ENCODE peak calls at places on chromosomes 7 and 10, in six cellular contexts. N, K, T, S, F and X are unnamed samples.

GRCh38 chr7:142506601-142507000 is 242.7 kb upstream of the PRSS1 start:
- DNase-seq in N (no peak), F (no peak), S (no peak), K (no peak), T (no peak), X (no peak)

GRCh38 chr10:124928084-124928483 is 13.8 kb upstream of the ZRANB1 start:
- DNase-seq in S (no peak), T (no peak), K (no peak), F (no peak), N (no peak), X (no peak)

GRCh38 chr10:114751856-114752255 is 69.7 kb upstream of the FHIP2A start:
- DNase-seq in S (no peak), F (no peak), T (no peak), N (peak; percentile 32), K (no peak), X (no peak)

GRCh38 chr7:2641406-2642393 is 9.9 kb downstream of the TTYH3 start:
- DNase-seq in N (peak; percentile 99), T (peak; percentile 86), K (no peak), S (peak; percentile 66), F (peak; percentile 71), X (peak; percentile 11)

GRCh38 chr7:112889834-112890438 is 99.7 kb upstream of the TMEM168 start:
- DNase-seq in K (no peak), T (no peak), F (no peak), S (no peak), N (no peak), X (no peak)

GRCh38 chr10:111030042-111030750 is 46.6 kb upstream of the ADRA2A start:
- DNase-seq in T (no peak), K (no peak), F (no peak), N (no peak), S (no peak), X (peak; percentile 8)

GRCh38 chr10:42962120-42962901 is 114.6 kb upstream of the RET start:
- DNase-seq in F (no peak), K (no peak), N (peak; percentile 30), T (no peak), S (no peak), X (no peak)

GRCh38 chr10:80684217-80684616 is 146.5 kb downstream of the SH2D4B start:
- DNase-seq in F (no peak), K (peak; percentile 82), T (no peak), S (peak; percentile 24), N (no peak), X (peak; percentile 44)

GRCh38 chr10:69344591-69345244 is 66.4 kb downstream of the HK1 start:
- DNase-seq in T (peak; percentile 59), N (no peak), F (no peak), K (no peak), S (no peak), X (no peak)

GRCh38 chr7:2863461-2864066 is 19.5 kb upstream of the GNA12 start:
- DNase-seq in T (peak; percentile 75), N (peak; percentile 92), S (peak; percentile 63), F (peak; percentile 89), K (peak; percentile 72), X (peak; percentile 63)

GRCh38 chr10:14293516-14293915 is 37.2 kb downstream of the FRMD4A start:
- DNase-seq in T (no peak), N (no peak), S (no peak), K (no peak), F (no peak), X (no peak)

GRCh38 chr7:132272763-132273371 is 303.4 kb downstream of the PLXNA4 start:
- DNase-seq in S (no peak), T (no peak), N (no peak), K (no peak), F (no peak), X (no peak)

GRCh38 chr10:1631282-1631681 is 106.0 kb downstream of the ADARB2 start:
- DNase-seq in K (no peak), N (no peak), F (no peak), S (no peak), T (no peak), X (no peak)

GRCh38 chr7:111362660-111363059 is 199.6 kb downstream of the IMMP2L start:
- DNase-seq in K (no peak), F (no peak), T (no peak), S (no peak), N (no peak), X (no peak)

GRCh38 chr7:103343758-103344452 is 662 bp downstream of the DNAJC2 start:
- DNase-seq in S (peak; percentile 29), K (peak; percentile 55), F (peak; percentile 29), N (peak; percentile 49), T (no peak), X (peak; percentile 65)

DNA sequence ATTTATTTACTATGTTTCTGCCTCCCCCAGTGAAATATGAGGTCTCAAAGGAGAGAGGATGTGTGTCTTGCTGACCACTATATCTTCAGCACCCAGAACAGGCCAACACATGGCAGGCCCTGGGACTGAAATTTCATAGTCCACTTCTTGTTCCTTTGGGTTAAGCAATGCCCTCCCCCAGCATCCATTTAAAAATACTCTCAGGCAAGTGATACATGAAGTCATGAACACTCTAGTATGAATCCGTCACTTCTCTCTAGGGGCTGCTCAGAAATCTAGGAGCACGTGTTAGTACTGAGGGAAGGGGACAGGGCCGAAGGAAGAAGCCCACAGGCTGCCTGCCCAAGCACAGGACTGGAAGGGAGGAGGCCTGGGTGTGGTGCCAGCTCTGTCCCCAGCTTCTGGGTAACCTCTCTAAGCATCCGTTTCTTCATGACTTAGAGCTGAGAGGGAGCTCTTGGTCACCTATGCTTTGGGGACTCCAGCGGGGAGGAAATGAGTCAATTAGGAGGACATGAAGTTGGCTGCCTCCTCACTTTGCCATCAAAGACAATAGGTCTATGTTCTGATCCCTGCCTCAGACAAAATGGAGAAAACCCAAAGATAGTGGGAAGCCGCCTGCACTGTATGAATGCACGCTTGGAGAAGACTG is 119.2 kb downstream of the KCNMA1 start:
- DNase-seq in F (no peak), S (no peak), T (no peak), K (no peak), N (no peak), X (no peak)
- H3K4me1 ChIP-seq in F (no peaks in the 10 kb centered on the region), S (no peaks in the 10 kb centered on the region), T (peaks cover under 1% of the 10 kb centered on the region), K (no peaks in the 10 kb centered on the region), N (no peaks in the 10 kb centered on the region), X (no peaks in the 10 kb centered on the region)

GRCh38 chr10:107442035-107442505 is 277.6 kb upstream of the SORCS1 start:
- DNase-seq in K (no peak), F (no peak), N (no peak), T (no peak), S (no peak), X (no peak)
- H3K4me3 ChIP-seq in K (no peak overlapping the region), F (no peak overlapping the region), N (no peak overlapping the region), T (no peak overlapping the region), S (no peak overlapping the region), X (no peak overlapping the region)

DNA sequence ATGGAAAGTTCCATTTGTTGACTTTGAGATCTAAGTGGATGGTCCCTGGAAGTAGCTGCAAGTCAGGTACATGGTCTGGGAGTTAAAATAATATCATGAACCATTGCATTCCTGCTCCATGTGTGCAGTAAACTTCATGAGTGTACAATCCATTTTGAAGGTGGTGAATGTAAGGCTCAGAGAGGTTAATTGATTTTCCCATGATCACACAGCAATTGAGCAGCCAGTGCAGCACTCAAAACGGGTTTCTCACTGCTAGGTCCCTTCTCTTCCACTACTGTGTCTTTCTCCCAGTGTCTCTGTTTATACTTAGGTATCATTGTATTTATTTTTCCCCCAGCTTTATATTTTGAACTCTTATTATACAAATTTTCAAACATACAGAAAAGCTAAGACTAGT is 9.9 kb downstream of the ZSCAN25 start:
- DNase-seq in T (no peak), N (no peak), K (no peak), F (no peak), S (no peak), X (no peak)
- H3K36me3 ChIP-seq in T (no peaks in the 10 kb centered on the region), N (peaks cover 94% of the 10 kb centered on the region), K (peaks cover 97% of the 10 kb centered on the region), F (peaks cover 95% of the 10 kb centered on the region), S (peaks cover 8% of the 10 kb centered on the region), X (peaks cover 15% of the 10 kb centered on the region)

GRCh38 chr7:77897004-77897547 is 98.5 kb downstream of the PHTF2 start:
- DNase-seq in K (no peak), S (no peak), T (no peak), F (no peak), N (no peak), X (no peak)
- H3K4me1 ChIP-seq in K (peaks cover 10% of the 10 kb centered on the region), S (no peaks in the 10 kb centered on the region), T (no peaks in the 10 kb centered on the region), F (no peaks in the 10 kb centered on the region), N (no peaks in the 10 kb centered on the region), X (no peaks in the 10 kb centered on the region)

GRCh38 chr10:117248700-117249465 is 8.0 kb downstream of the SLC18A2 start:
- DNase-seq in T (no peak), S (no peak), N (no peak), K (no peak), F (no peak), X (no peak)
- H3K4me3 ChIP-seq in T (no peak overlapping the region), S (no peak overlapping the region), N (no peak overlapping the region), K (no peak overlapping the region), F (no peak overlapping the region), X (no peak overlapping the region)

GRCh38 chr7:93402944-93403343 is 170.8 kb downstream of the VPS50 start:
- DNase-seq in F (no peak), T (no peak), S (no peak), N (no peak), K (no peak), X (no peak)
- H3K36me3 ChIP-seq in F (no peaks in the 10 kb centered on the region), T (no peaks in the 10 kb centered on the region), S (no peaks in the 10 kb centered on the region), N (no peaks in the 10 kb centered on the region), K (no peaks in the 10 kb centered on the region), X (no peaks in the 10 kb centered on the region)

GRCh38 chr7:144488977-144489376 is 85.5 kb upstream of the NOBOX start:
- DNase-seq in S (no peak), F (no peak), T (no peak), K (no peak), N (no peak), X (no peak)
- H3K4me1 ChIP-seq in S (no peaks in the 10 kb centered on the region), F (no peaks in the 10 kb centered on the region), T (no peaks in the 10 kb centered on the region), K (no peaks in the 10 kb centered on the region), N (no peaks in the 10 kb centered on the region), X (no peaks in the 10 kb centered on the region)

DNA sequence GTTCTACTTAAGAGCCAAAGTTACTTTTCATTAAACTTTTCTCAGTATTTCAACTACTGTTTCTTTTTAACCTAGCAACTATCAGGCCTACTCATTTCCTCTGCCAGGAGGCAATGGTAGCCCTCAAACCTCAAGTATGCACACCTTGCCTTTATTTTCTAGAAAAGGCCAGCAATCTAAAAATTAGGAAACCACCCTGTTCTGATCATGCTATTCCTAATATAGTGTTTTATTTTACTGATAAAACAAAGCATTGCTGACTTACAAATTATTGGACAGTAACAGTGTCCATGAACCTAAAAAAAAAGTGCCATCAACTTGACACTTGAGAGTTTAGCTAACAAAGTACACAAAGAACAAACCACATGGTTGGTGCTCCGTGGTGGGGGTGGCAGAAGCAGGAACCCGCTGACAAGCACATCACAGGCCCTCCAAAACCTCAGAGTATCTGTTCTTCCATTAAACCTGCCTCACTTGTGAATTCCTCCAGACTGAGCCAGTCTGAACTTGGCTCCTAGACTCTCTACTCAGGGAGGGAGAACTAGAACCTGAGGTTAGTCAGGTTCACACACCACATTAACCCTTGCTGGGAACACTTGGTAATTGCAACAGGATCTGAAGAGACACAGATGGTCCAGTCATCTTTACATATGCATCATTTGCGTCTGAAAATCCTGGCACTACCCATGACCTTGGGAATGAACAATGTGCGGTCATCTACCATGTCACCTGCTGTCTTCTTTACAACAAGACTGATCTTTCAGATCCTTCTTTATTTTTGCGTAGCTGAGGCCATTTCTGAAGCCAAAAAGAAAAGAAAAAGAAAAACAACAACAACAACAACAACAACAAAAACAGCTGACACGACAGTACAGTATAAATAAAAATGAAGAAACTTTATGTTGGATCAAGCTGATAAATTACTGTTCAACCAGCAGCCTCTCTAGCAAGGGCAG is 31.9 kb downstream of the PIP4K2A start:
- DNase-seq in T (peak; percentile 61), N (no peak), S (no peak), K (no peak), F (peak; percentile 69), X (peak; percentile 43)
- H3K4me3 ChIP-seq in T (no peak overlapping the region), N (no peak overlapping the region), S (no peak overlapping the region), K (no peak overlapping the region), F (peak overlapping the region; percentile 31), X (no peak overlapping the region)